ENCODE peak calls at places on chromosomes 3 and 15, in ten cellular contexts. Z is GM12878; X is stimulated activated CD8-positive, alpha-beta memory T cell treated with anti-CD3 and anti-CD28 coated beads, Interleukin-2, amount 100 ng/mL, for 1 hour; L is NCI-H1092 treated with DMSO at 0.1 percent for 48 hours; G is T-helper 1 cell; B is activated T-helper 1 cell treated with Interleukin-2 at 50 U/mL for 16 hours; M is HFFc6; S is T-helper 17 cell; R is midbrain; J is HEK293T. P is an unnamed sample.

GRCh38 chr3:98329392-98330124 is 24.1 kb upstream of the OR5K4 start:
- DNase-seq in Z (peak; percentile 27), X (no peak), L (peak; percentile 22), G (peak; percentile 10), B (peak; percentile 12), M (peak; percentile 32), S (peak; percentile 18), R (peak; percentile 64), J (peak; percentile 54), P (no peak)

GRCh38 chr15:91289324-91289723 is 189.3 kb downstream of the SV2B start:
- DNase-seq in Z (no peak), X (no peak), L (no peak), G (no peak), B (no peak), M (no peak), S (no peak), R (no peak), J (no peak), P (no peak)

GRCh38 chr15:25905140-25905539 is 42.0 kb upstream of the ATP10A start:
- DNase-seq in Z (no peak), X (no peak), L (no peak), G (no peak), B (no peak), M (peak; percentile 63), S (no peak), R (no peak), J (no peak), P (no peak)

GRCh38 chr3:171142985-171143384 is 116.5 kb upstream of the SLC2A2 start:
- DNase-seq in Z (no peak), X (no peak), L (peak; percentile 66), G (no peak), B (no peak), M (no peak), S (no peak), R (no peak), J (no peak), P (no peak)

GRCh38 chr3:38136272-38136806 is 588 bp downstream of the ACAA1 start:
- DNase-seq in Z (no peak), X (no peak), L (no peak), G (no peak), B (no peak), M (no peak), S (no peak), R (no peak), J (no peak), P (no peak)

GRCh38 chr3:18758047-18758704 is 333.0 kb upstream of the SATB1 start:
- DNase-seq in Z (peak; percentile 28), X (no peak), L (peak; percentile 66), G (peak; percentile 2), B (no peak), M (no peak), S (no peak), R (peak; percentile 26), J (peak; percentile 52), P (no peak)

GRCh38 chr15:45648521-45649200 is 13.8 kb downstream of the SQOR start:
- DNase-seq in Z (no peak), X (no peak), L (no peak), G (no peak), B (no peak), M (peak; percentile 65), S (no peak), R (no peak), J (no peak), P (peak; percentile 3)

GRCh38 chr3:125128861-125129501 is 73.2 kb upstream of the HEG1 start:
- DNase-seq in Z (no peak), X (no peak), L (no peak), G (no peak), B (no peak), M (peak; percentile 88), S (no peak), R (no peak), J (no peak), P (no peak)

GRCh38 chr3:189171707-189172106 is at the start of gene TPRG1:
- DNase-seq in Z (no peak), X (no peak), L (no peak), G (no peak), B (no peak), M (no peak), S (no peak), R (no peak), J (no peak), P (no peak)

GRCh38 chr15:27028836-27029482 is 58.0 kb downstream of the GABRG3 start:
- DNase-seq in Z (no peak), X (no peak), L (peak; percentile 36), G (no peak), B (no peak), M (no peak), S (no peak), R (peak; percentile 13), J (no peak), P (no peak)

GRCh38 chr3:12810013-12810780 is 13.7 kb downstream of the CAND2 start:
- DNase-seq in Z (peak; percentile 41), X (peak; percentile 90), L (peak; percentile 95), G (peak; percentile 90), B (peak; percentile 86), M (peak; percentile 68), S (peak; percentile 94), R (peak; percentile 96), J (peak; percentile 70), P (peak; percentile 95)

GRCh38 chr3:99286266-99286845 is 352.0 kb upstream of the COL8A1 start:
- DNase-seq in Z (no peak), X (no peak), L (no peak), G (no peak), B (no peak), M (peak; percentile 3), S (no peak), R (no peak), J (no peak), P (no peak)

GRCh38 chr15:96053039-96054021 is 277.2 kb upstream of the NR2F2 start:
- DNase-seq in Z (no peak), X (no peak), L (peak; percentile 86), G (no peak), B (no peak), M (no peak), S (no peak), R (no peak), J (peak; percentile 57), P (no peak)

GRCh38 chr3:152199069-152199838 is 69.5 kb upstream of the MBNL1 start:
- DNase-seq in Z (no peak), X (no peak), L (no peak), G (no peak), B (no peak), M (no peak), S (no peak), R (no peak), J (no peak), P (no peak)

GRCh38 chr15:101255066-101255415 is 3.2 kb upstream of the CHSY1 start:
- DNase-seq in Z (no peak), X (no peak), L (no peak), G (no peak), B (no peak), M (no peak), S (no peak), R (no peak), J (no peak), P (no peak)

GRCh38 chr3:31389939-31390338 is 142.8 kb upstream of the STT3B start:
- DNase-seq in Z (no peak), X (no peak), L (no peak), G (no peak), B (no peak), M (no peak), S (no peak), R (no peak), J (no peak), P (no peak)

GRCh38 chr3:195774917-195775316 is 36.8 kb downstream of the MUC4 start:
- DNase-seq in Z (no peak), X (no peak), L (peak; percentile 47), G (no peak), B (no peak), M (peak; percentile 12), S (no peak), R (peak; percentile 4), J (peak; percentile 65), P (no peak)

GRCh38 chr3:155352900-155353490 is 59.5 kb upstream of the STRIT1 start:
- DNase-seq in Z (no peak), X (no peak), L (peak; percentile 51), G (no peak), B (no peak), M (peak; percentile 32), S (no peak), R (peak; percentile 58), J (peak; percentile 30), P (no peak)

GRCh38 chr3:141271279-141272033 is 39.8 kb downstream of the PXYLP1 start:
- DNase-seq in Z (no peak), X (no peak), L (peak; percentile 75), G (no peak), B (no peak), M (no peak), S (no peak), R (no peak), J (no peak), P (no peak)

GRCh38 chr3:56870436-56870835 is 68.7 kb upstream of the ARHGEF3 start:
- DNase-seq in Z (no peak), X (no peak), L (no peak), G (no peak), B (no peak), M (peak; percentile 38), S (no peak), R (no peak), J (no peak), P (no peak)

GRCh38 chr15:32993285-32993684 is 201.2 kb downstream of the FMN1 start:
- DNase-seq in Z (no peak), X (no peak), L (no peak), G (no peak), B (no peak), M (peak; percentile 42), S (no peak), R (no peak), J (peak; percentile 7), P (no peak)

GRCh38 chr3:71247221-71247947 is 336.1 kb downstream of the FOXP1 start:
- DNase-seq in Z (no peak), X (no peak), L (no peak), G (no peak), B (no peak), M (peak; percentile 32), S (no peak), R (no peak), J (peak; percentile 78), P (no peak)

GRCh38 chr15:25134546-25134945 is 179.8 kb downstream of the SNRPN start:
- DNase-seq in Z (no peak), X (no peak), L (no peak), G (no peak), B (no peak), M (no peak), S (no peak), R (no peak), J (no peak), P (no peak)

GRCh38 chr3:181793006-181793405 is 81.3 kb downstream of the SOX2 start:
- DNase-seq in Z (no peak), X (no peak), L (no peak), G (no peak), B (no peak), M (no peak), S (no peak), R (no peak), J (no peak), P (no peak)

P was measured in T1000.